ENCODE peak calls at places on chromosomes 2 and 18, in four cellular contexts. D is K562, O is A549, M is H1. F is an unnamed sample.

GRCh38 chr2:10918661-10919414 is 7.1 kb downstream of the KCNF1 start:
- DNase-seq in M (no peak), D (peak), O (no peak), F (peak)

GRCh38 chr2:123434681-123435080 is 590.4 kb upstream of the CNTNAP5 start:
- DNase-seq in O (no peak), M (no peak), D (no peak), F (no peak)

GRCh38 chr2:197200657-197201056 is 109.9 kb downstream of the ANKRD44 start:
- DNase-seq in M (no peak), O (no peak), D (no peak), F (no peak)

GRCh38 chr2:178163395-178163794 is 30.9 kb upstream of the OSBPL6 start:
- DNase-seq in M (no peak), O (no peak), D (no peak), F (peak)

GRCh38 chr2:238851751-238852150 is 3.9 kb downstream of the TWIST2 start:
- DNase-seq in O (no peak), D (no peak), M (no peak), F (no peak)

GRCh38 chr2:128311755-128312341 is 6.8 kb downstream of the HS6ST1 start:
- DNase-seq in D (no peak), O (no peak), M (peak), F (no peak)

GRCh38 chr2:58959996-58960395 is 718.9 kb upstream of the FANCL start:
- DNase-seq in O (no peak), D (peak), M (no peak), F (no peak)

GRCh38 chr2:31525876-31526275 is 54.9 kb downstream of the SRD5A2 start:
- DNase-seq in D (no peak), M (no peak), O (no peak), F (no peak)

GRCh38 chr18:5895886-5896740 is 791 bp upstream of the TMEM200C start:
- DNase-seq in D (no peak), M (peak), O (no peak), F (peak)

GRCh38 chr2:233421091-233421816 is 67.0 kb downstream of the DGKD start:
- DNase-seq in M (peak), O (no peak), D (no peak), F (no peak)

GRCh38 chr2:219968685-219969345 is 341.4 kb downstream of the SLC4A3 start:
- DNase-seq in M (no peak), O (peak), D (no peak), F (peak)

GRCh38 chr18:58438984-58439311 is 189.9 kb downstream of the ALPK2 start:
- DNase-seq in M (no peak), D (no peak), O (no peak), F (no peak)

GRCh38 chr2:71385008-71385407 is 53.4 kb downstream of the ZNF638 start:
- DNase-seq in D (no peak), M (no peak), O (no peak), F (peak)

GRCh38 chr2:240325654-240326031 is 109.8 kb upstream of the GPC1 start:
- DNase-seq in D (no peak), M (no peak), O (no peak), F (no peak)

GRCh38 chr2:162146906-162147305 is 5.1 kb downstream of the GCG start:
- DNase-seq in D (no peak), O (no peak), M (no peak), F (peak)

GRCh38 chr18:54798186-54798585 is 30.1 kb upstream of the RAB27B start:
- DNase-seq in M (no peak), D (no peak), O (no peak), F (no peak)

GRCh38 chr2:186544255-186544675 is 45.6 kb upstream of the ITGAV start:
- DNase-seq in M (no peak), D (no peak), O (peak), F (peak)

GRCh38 chr2:112772322-112772721 is 7.9 kb upstream of the CKAP2L start:
- DNase-seq in D (no peak), M (no peak), O (no peak), F (no peak)

GRCh38 chr2:178478102-178478441 is 328 bp downstream of the FKBP7 start:
- DNase-seq in D (peak), O (no peak), M (no peak), F (peak)

GRCh38 chr2:71611781-71612545 is 158.6 kb downstream of the DYSF start:
- DNase-seq in O (no peak), M (peak), D (no peak), F (no peak)

GRCh38 chr18:31977270-31977872 is 34.4 kb upstream of the TRAPPC8 start:
- DNase-seq in D (peak), M (peak), O (peak), F (peak)

GRCh38 chr18:79615586-79615985 is 64.0 kb upstream of the CTDP1 start:
- DNase-seq in O (no peak), D (no peak), M (no peak), F (no peak)

GRCh38 chr2:65435625-65436168 is 3.3 kb upstream of the SPRED2 start:
- DNase-seq in D (peak), O (peak), M (peak), F (peak)

GRCh38 chr2:40030451-40030975 is 251.5 kb upstream of the THUMPD2 start:
- DNase-seq in D (no peak), O (no peak), M (no peak), F (peak)

GRCh38 chr2:16462965-16463364 is 202.7 kb downstream of the CYRIA start:
- DNase-seq in D (no peak), M (no peak), O (no peak), F (no peak)

GRCh38 chr18:49149011-49149410 is 198.2 kb upstream of the SMAD7 start:
- DNase-seq in O (no peak), D (no peak), M (no peak), F (no peak)

GRCh38 chr2:237998530-237998929 is 31.7 kb downstream of the UBE2F start:
- DNase-seq in O (no peak), D (no peak), M (no peak), F (peak)

GRCh38 chr2:29114841-29115609 is at the start of gene CLIP4:
- DNase-seq in D (no peak), M (peak), O (peak), F (peak)

GRCh38 chr2:126793885-126794613 is 104.6 kb upstream of the TEX51 start:
- DNase-seq in O (no peak), M (peak), D (no peak), F (no peak)

GRCh38 chr2:63132020-63132419 is 81.4 kb downstream of the OTX1 start:
- DNase-seq in D (no peak), O (no peak), M (no peak), F (no peak)

GRCh38 chr2:54336136-54336976 is 80.3 kb upstream of the TSPYL6 start:
- DNase-seq in M (no peak), D (no peak), O (no peak), F (peak)

GRCh38 chr18:23994361-23994902 is 20.1 kb upstream of the TTC39C start:
- DNase-seq in O (no peak), D (no peak), M (no peak), F (peak)

GRCh38 chr2:43158259-43158880 is 68.0 kb downstream of the ZFP36L2 start:
- DNase-seq in M (no peak), D (no peak), O (peak), F (peak)

GRCh38 chr2:232204457-232204931 is 174.1 kb upstream of the ALPP start:
- DNase-seq in D (no peak), M (no peak), O (no peak), F (no peak)

GRCh38 chr2:227238242-227239237 is 74.1 kb downstream of the COL4A3 start:
- DNase-seq in M (peak), O (peak), D (peak), F (peak)

GRCh38 chr2:77363277-77363676 is 158.9 kb downstream of the LRRTM4 start:
- DNase-seq in O (no peak), M (no peak), D (no peak), F (no peak)

GRCh38 chr2:239259603-239260298 is 141.1 kb downstream of the HDAC4 start:
- DNase-seq in D (no peak), O (no peak), M (no peak), F (no peak)

GRCh38 chr2:146376511-146377084 is 1468.2 kb upstream of the ACVR2A start:
- DNase-seq in M (no peak), O (no peak), D (no peak), F (no peak)

GRCh38 chr2:146374505-146374904 is 1470.3 kb upstream of the ACVR2A start:
- DNase-seq in O (no peak), M (no peak), D (no peak), F (peak)

GRCh38 chr2:146365041-146365440 is 1479.8 kb upstream of the ACVR2A start:
- DNase-seq in D (no peak), O (no peak), M (no peak), F (no peak)

DNA sequence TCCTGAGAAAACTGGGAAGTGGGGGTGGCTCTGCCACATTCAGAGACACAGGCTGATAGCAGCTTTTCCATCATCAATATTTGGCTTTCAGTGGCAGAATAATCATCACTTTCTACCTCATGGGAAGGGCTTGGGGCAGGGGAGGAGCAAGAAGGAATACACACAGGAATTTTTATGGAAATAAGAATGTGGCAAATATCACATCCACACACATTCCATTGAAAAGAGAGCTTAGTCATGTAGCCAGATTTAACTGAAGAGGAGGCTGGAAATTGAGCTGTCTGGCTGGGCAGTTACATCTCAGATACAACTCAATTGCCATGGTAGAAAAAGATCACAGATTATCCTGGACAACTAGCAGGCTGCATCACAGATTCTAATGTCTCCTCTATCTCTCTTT is 1474.0 kb upstream of the ACVR2A start:
- DNase-seq in O (no peak), M (no peak), D (no peak), F (peak)
- TF ChIP-seq MAFK in O (no peak), M (no peak), D (no peak), F (no peak)

GRCh38 chr18:13389491-13390131 is 171.1 kb downstream of the LDLRAD4 start:
- DNase-seq in M (peak), D (no peak), O (no peak), F (no peak)

GRCh38 chr18:13390196-13390595 is 171.6 kb downstream of the LDLRAD4 start:
- DNase-seq in D (no peak), M (peak), O (no peak), F (no peak)

GRCh38 chr18:13392029-13392750 is 173.6 kb downstream of the LDLRAD4 start:
- DNase-seq in O (no peak), M (peak), D (no peak), F (no peak)

GRCh38 chr18:13388586-13389490 is 170.3 kb downstream of the LDLRAD4 start:
- DNase-seq in O (no peak), M (peak), D (no peak), F (no peak)

GRCh38 chr18:13390711-13391110 is 172.2 kb downstream of the LDLRAD4 start:
- DNase-seq in D (no peak), M (no peak), O (no peak), F (no peak)
- TF ChIP-seq CEBPB in D (no peak), M (no peak), O (no peak), F (no peak)

GRCh38 chr18:76144844-76145243 is 350.2 kb downstream of the ZNF516 start:
- DNase-seq in O (no peak), D (no peak), M (no peak), F (no peak)
- TF ChIP-seq MAFK in O (no peak), D (no peak), M (no peak), F (no peak)

GRCh38 chr18:35904389-35905037 is 68.0 kb upstream of the RMP24 start:
- DNase-seq in D (no peak), M (no peak), O (no peak), F (no peak)
- TF ChIP-seq CEBPB in D (no peak), M (no peak), O (no peak), F (no peak)

GRCh38 chr18:60892441-60892840 is 440.8 kb upstream of the CDH20 start:
- DNase-seq in D (no peak), O (no peak), M (no peak), F (no peak)
- TF ChIP-seq MAFK in D (no peak), O (no peak), M (no peak), F (no peak)

GRCh38 chr2:75064691-75065396 is 106.4 kb downstream of the POLE4 start:
- DNase-seq in M (peak), O (peak), D (peak), F (peak)
- TF ChIP-seq CEBPB in M (no peak), O (no peak), D (no peak), F (peak)

GRCh38 chr2:32841931-32842898 is 104.5 kb upstream of the LTBP1 start:
- DNase-seq in O (no peak), D (no peak), M (no peak), F (no peak)

GRCh38 chr2:32836961-32837360 is 109.8 kb upstream of the LTBP1 start:
- DNase-seq in M (no peak), O (no peak), D (peak), F (no peak)

GRCh38 chr2:32835148-32835547 is 111.6 kb upstream of the LTBP1 start:
- DNase-seq in O (no peak), M (no peak), D (no peak), F (no peak)

GRCh38 chr2:32838949-32839348 is 107.8 kb upstream of the LTBP1 start:
- DNase-seq in D (no peak), O (no peak), M (no peak), F (no peak)

GRCh38 chr2:32838418-32838817 is 108.3 kb upstream of the LTBP1 start:
- DNase-seq in O (no peak), M (no peak), D (no peak), F (no peak)
- TF ChIP-seq MAFK in O (no peak), M (no peak), D (no peak), F (no peak)

GRCh38 chr2:202703091-202703490 is 68.3 kb downstream of the FAM117B start:
- DNase-seq in O (no peak), D (no peak), M (no peak), F (peak)

GRCh38 chr2:202705446-202706020 is 70.8 kb downstream of the FAM117B start:
- DNase-seq in M (no peak), O (no peak), D (no peak), F (no peak)

GRCh38 chr2:202695166-202695565 is 60.4 kb downstream of the FAM117B start:
- DNase-seq in D (no peak), O (no peak), M (no peak), F (peak)

GRCh38 chr2:202704248-202704647 is 69.5 kb downstream of the FAM117B start:
- DNase-seq in D (no peak), O (no peak), M (no peak), F (no peak)

DNA sequence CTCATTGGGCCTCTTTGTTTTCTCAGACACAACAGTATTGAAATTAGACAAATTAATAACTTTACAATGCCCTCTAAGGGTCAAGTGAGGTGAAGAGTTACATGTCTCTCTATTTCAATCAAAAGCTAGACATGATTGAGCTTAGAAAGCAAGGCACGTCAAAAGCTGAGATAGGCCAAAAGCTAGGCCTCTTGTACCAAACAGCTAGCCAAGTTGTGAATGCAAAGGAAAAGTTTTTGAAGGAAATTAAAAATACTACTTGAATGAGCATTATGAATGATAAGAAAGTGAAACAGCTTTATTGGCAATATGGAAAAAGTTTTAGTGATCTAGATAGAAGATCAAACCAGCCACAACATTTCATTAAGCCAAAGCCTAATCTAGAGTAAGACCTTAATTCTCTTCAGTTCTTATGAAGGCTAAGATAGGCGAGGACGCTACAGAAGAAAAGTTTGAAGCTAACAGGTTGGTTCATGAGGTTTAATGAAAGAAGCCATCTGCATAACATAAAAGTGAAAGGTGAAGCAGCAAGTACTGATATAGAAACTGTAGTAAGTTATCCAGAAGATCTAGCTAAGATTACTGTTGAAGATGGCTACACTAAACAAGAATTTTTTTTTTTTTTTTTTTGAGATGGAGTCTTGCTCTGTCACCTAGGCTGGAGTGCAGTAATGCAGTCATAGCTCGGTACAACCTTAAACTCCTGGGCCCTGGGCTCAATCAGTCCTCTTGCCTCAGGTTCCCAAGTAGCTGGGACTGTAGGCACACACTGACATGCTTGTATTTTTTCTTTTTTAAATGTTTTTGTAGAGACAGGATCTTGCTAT is 65.5 kb downstream of the FAM117B start:
- DNase-seq in O (no peak), D (no peak), M (no peak), F (no peak)
- TF ChIP-seq CEBPB in O (no peak), D (no peak), M (no peak), F (no peak)

DNA sequence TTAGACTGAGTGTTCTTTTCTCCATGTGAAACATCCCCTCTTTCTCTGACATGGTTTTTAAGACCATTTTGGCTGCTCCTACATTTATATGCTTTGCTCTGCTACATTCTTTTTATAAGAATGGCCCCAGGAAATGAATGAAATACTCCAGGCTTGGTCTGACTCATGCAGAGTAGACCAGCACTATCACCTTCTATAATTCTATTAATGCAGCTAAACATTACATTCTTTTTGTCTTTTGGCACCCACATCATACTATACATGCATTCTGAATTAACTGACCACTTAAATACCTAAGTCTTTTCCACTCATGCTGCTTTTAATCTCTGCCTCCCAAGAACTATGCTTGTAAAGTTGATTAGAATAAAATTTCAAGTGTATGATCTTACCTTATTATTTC is 94.1 kb downstream of the AAK1 start:
- DNase-seq in O (no peak), M (no peak), D (no peak), F (peak)
- TF ChIP-seq MAFK in O (no peak), M (no peak), D (no peak), F (no peak)